ENCODE peak calls at places on chromosomes 3 and 15, in nine cellular contexts. One of them, this sample, is unnamed.

GRCh38 chr3:193572426-193572908 is 17.8 kb upstream of the ATP13A4 start:
- DNase-seq in GM12891: no peak
- DNase-seq in ovary: peak; percentile 59
- DNase-seq in thyroid gland: peak; percentile 66
- DNase-seq in spleen: no peak
- DNase-seq in stomach: peak; percentile 62
- DNase-seq in tibial nerve: no peak
- DNase-seq in NB4: peak; percentile 68
- DNase-seq in A549: peak; percentile 73
- DNase-seq in this sample: peak; percentile 31

GRCh38 chr3:13141991-13142412 is 68.8 kb upstream of the IQSEC1 start:
- DNase-seq in ovary: no peak
- DNase-seq in spleen: peak; percentile 67
- DNase-seq in NB4: peak; percentile 64
- DNase-seq in A549: no peak
- DNase-seq in stomach: no peak
- DNase-seq in thyroid gland: no peak
- DNase-seq in tibial nerve: no peak
- DNase-seq in GM12891: no peak
- DNase-seq in this sample: peak; percentile 67

GRCh38 chr3:64221564-64222257 is 3.6 kb downstream of the PRICKLE2 start:
- DNase-seq in A549: no peak
- DNase-seq in ovary: no peak
- DNase-seq in spleen: no peak
- DNase-seq in tibial nerve: no peak
- DNase-seq in stomach: no peak
- DNase-seq in GM12891: no peak
- DNase-seq in thyroid gland: no peak
- DNase-seq in NB4: no peak
- DNase-seq in this sample: no peak

GRCh38 chr3:53628546-53629395 is 134.4 kb downstream of the CACNA1D start:
- DNase-seq in stomach: peak; percentile 23
- DNase-seq in GM12891: no peak
- DNase-seq in tibial nerve: no peak
- DNase-seq in thyroid gland: peak; percentile 36
- DNase-seq in ovary: no peak
- DNase-seq in NB4: no peak
- DNase-seq in A549: no peak
- DNase-seq in spleen: no peak
- DNase-seq in this sample: no peak

GRCh38 chr15:92801412-92801773 is 98.7 kb upstream of the CHD2 start:
- DNase-seq in GM12891: no peak
- DNase-seq in NB4: no peak
- DNase-seq in tibial nerve: no peak
- DNase-seq in A549: peak; percentile 87
- DNase-seq in thyroid gland: no peak
- DNase-seq in spleen: peak; percentile 64
- DNase-seq in stomach: no peak
- DNase-seq in ovary: no peak
- DNase-seq in this sample: no peak

GRCh38 chr15:26682765-26683164 is 90.1 kb downstream of the GABRB3 start:
- DNase-seq in spleen: no peak
- DNase-seq in NB4: no peak
- DNase-seq in GM12891: no peak
- DNase-seq in ovary: no peak
- DNase-seq in thyroid gland: no peak
- DNase-seq in A549: no peak
- DNase-seq in stomach: no peak
- DNase-seq in tibial nerve: no peak
- DNase-seq in this sample: no peak

GRCh38 chr3:10242182-10243065 is 5.8 kb upstream of the TATDN2 start:
- DNase-seq in tibial nerve: no peak
- DNase-seq in NB4: peak; percentile 95
- DNase-seq in GM12891: no peak
- DNase-seq in ovary: no peak
- DNase-seq in A549: no peak
- DNase-seq in stomach: no peak
- DNase-seq in thyroid gland: no peak
- DNase-seq in spleen: no peak
- DNase-seq in this sample: no peak

GRCh38 chr3:177196473-177197040 is 725 bp downstream of the TBL1XR1 start:
- DNase-seq in tibial nerve: no peak
- DNase-seq in stomach: peak; percentile 35
- DNase-seq in thyroid gland: peak; percentile 60
- DNase-seq in A549: peak; percentile 52
- DNase-seq in ovary: peak; percentile 54
- DNase-seq in NB4: peak; percentile 68
- DNase-seq in spleen: peak; percentile 82
- DNase-seq in GM12891: no peak
- DNase-seq in this sample: peak; percentile 70

DNA sequence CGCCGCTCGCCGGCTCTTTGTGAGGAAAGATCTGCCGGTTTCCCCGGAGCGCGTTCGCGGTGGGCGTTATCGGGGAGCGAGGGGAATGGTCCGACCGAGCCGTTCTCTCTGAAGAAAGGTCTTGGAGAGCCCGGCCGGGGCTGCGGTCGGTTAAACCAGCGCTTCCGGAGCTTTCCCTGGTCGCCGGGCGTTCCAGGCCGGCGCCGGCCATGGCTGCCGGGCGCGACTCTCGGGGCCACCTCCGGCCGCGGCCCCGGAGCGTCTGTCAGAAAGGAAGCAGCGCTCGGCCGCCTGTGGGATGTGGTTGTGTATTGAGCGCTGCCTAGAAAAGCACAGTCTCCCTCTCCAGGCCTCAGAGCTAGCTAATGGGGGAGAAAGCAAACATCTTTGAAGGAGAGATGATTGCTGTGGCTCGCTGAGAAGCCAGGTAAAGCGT is 731 bp downstream of the FYTTD1 start:
- DNase-seq in spleen: peak; percentile 94
- DNase-seq in GM12891: peak; percentile 53
- DNase-seq in NB4: peak; percentile 81
- DNase-seq in stomach: peak; percentile 72
- DNase-seq in thyroid gland: peak; percentile 70
- DNase-seq in tibial nerve: peak; percentile 41
- DNase-seq in A549: peak; percentile 55
- DNase-seq in ovary: peak; percentile 58
- DNase-seq in this sample: peak; percentile 52
- TF ChIP-seq POLR2A in spleen: peak; percentile 37
- TF ChIP-seq POLR2A in GM12891: peak; percentile 18
- TF ChIP-seq POLR2A in NB4: no peak
- TF ChIP-seq POLR2A in stomach: no peak
- TF ChIP-seq POLR2A in thyroid gland: no peak
- TF ChIP-seq POLR2A in tibial nerve: no peak
- TF ChIP-seq POLR2A in A549: no peak
- TF ChIP-seq POLR2A in ovary: no peak
- TF ChIP-seq POLR2A in this sample: no peak

DNA sequence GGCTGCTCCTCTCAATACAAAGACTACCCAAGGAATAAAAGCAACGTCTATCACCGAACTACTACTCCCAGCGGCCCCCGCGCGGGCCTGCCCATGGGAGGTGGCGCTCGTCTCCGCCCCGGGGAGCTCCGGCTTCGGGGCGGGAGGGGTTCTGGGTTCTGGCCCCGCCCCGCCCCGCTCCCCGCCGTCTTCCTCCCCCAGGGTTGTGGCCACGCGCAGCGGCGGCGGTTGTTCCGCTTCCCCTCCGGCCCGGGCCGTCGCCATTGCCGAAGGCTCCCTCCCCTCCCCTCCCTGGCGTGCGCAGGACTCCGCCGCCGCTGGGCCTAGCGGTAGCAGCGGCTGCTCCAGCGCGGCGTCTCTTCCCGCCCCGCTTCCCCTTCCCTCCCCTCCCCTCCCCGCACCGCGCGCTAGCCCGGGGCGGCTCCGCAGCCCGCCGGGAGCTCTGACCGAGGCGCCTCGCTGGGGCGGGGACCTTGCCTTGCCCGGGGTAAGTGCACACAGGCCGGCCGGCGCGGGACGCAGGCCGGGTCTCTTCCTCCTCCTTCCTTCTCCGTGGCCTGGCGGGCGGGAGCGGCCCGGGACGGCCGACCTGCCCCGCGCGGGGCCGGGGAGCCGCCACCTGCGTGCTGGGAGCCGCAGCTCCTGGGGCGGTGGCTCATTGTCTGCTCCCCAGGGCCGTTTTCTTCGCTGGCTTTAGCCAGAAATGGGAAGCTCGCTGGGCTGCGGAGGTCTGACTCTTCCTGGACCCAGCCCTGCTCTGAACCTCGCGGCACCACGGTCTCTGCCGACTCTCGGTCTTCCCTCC is at the start of gene PAK2:
- DNase-seq in tibial nerve: peak; percentile 84
- DNase-seq in stomach: peak; percentile 94
- DNase-seq in GM12891: peak; percentile 77
- DNase-seq in thyroid gland: peak; percentile 89
- DNase-seq in NB4: peak; percentile 96
- DNase-seq in spleen: peak; percentile 99
- DNase-seq in A549: peak; percentile 85
- DNase-seq in ovary: peak; percentile 91
- DNase-seq in this sample: peak; percentile 88
- TF ChIP-seq POLR2A in tibial nerve: peak; percentile 60
- TF ChIP-seq POLR2A in stomach: no peak
- TF ChIP-seq POLR2A in GM12891: no peak
- TF ChIP-seq POLR2A in thyroid gland: no peak
- TF ChIP-seq POLR2A in NB4: peak; percentile 45
- TF ChIP-seq POLR2A in spleen: no peak
- TF ChIP-seq POLR2A in A549: peak; percentile 78
- TF ChIP-seq POLR2A in ovary: peak; percentile 46
- TF ChIP-seq POLR2A in this sample: peak; percentile 90

GRCh38 chr3:184196536-184196935 is 10.5 kb downstream of the ABCF3 start:
- DNase-seq in thyroid gland: no peak
- DNase-seq in tibial nerve: no peak
- DNase-seq in stomach: no peak
- DNase-seq in NB4: no peak
- DNase-seq in ovary: peak; percentile 48
- DNase-seq in GM12891: no peak
- DNase-seq in spleen: no peak
- DNase-seq in A549: no peak
- DNase-seq in this sample: no peak

GRCh38 chr3:184203526-184203925 is 17.5 kb downstream of the ABCF3 start:
- DNase-seq in GM12891: no peak
- DNase-seq in stomach: no peak
- DNase-seq in thyroid gland: no peak
- DNase-seq in tibial nerve: no peak
- DNase-seq in NB4: no peak
- DNase-seq in spleen: no peak
- DNase-seq in ovary: no peak
- DNase-seq in A549: no peak
- DNase-seq in this sample: no peak

GRCh38 chr3:184193991-184194539 is 8.1 kb downstream of the ABCF3 start:
- DNase-seq in ovary: no peak
- DNase-seq in GM12891: no peak
- DNase-seq in tibial nerve: no peak
- DNase-seq in spleen: no peak
- DNase-seq in A549: no peak
- DNase-seq in NB4: no peak
- DNase-seq in thyroid gland: no peak
- DNase-seq in stomach: no peak
- DNase-seq in this sample: no peak

GRCh38 chr3:184200825-184201224 is 14.8 kb downstream of the ABCF3 start:
- DNase-seq in tibial nerve: no peak
- DNase-seq in stomach: no peak
- DNase-seq in thyroid gland: no peak
- DNase-seq in NB4: no peak
- DNase-seq in A549: no peak
- DNase-seq in ovary: no peak
- DNase-seq in spleen: no peak
- DNase-seq in GM12891: no peak
- DNase-seq in this sample: no peak

GRCh38 chr3:184198509-184198908 is 12.5 kb downstream of the ABCF3 start:
- DNase-seq in tibial nerve: no peak
- DNase-seq in stomach: no peak
- DNase-seq in GM12891: no peak
- DNase-seq in A549: no peak
- DNase-seq in ovary: no peak
- DNase-seq in NB4: no peak
- DNase-seq in thyroid gland: no peak
- DNase-seq in spleen: no peak
- DNase-seq in this sample: no peak
- TF ChIP-seq POLR2A in tibial nerve: no peak
- TF ChIP-seq POLR2A in stomach: no peak
- TF ChIP-seq POLR2A in GM12891: no peak
- TF ChIP-seq POLR2A in A549: no peak
- TF ChIP-seq POLR2A in ovary: no peak
- TF ChIP-seq POLR2A in NB4: no peak
- TF ChIP-seq POLR2A in thyroid gland: no peak
- TF ChIP-seq POLR2A in spleen: no peak
- TF ChIP-seq POLR2A in this sample: no peak

GRCh38 chr3:11605398-11605797 is 38.3 kb downstream of the VGLL4 start:
- DNase-seq in GM12891: no peak
- DNase-seq in thyroid gland: no peak
- DNase-seq in spleen: no peak
- DNase-seq in tibial nerve: no peak
- DNase-seq in stomach: no peak
- DNase-seq in A549: no peak
- DNase-seq in ovary: no peak
- DNase-seq in NB4: no peak
- DNase-seq in this sample: no peak

GRCh38 chr3:11602886-11603285 is 40.8 kb downstream of the VGLL4 start:
- DNase-seq in A549: no peak
- DNase-seq in thyroid gland: no peak
- DNase-seq in GM12891: no peak
- DNase-seq in spleen: no peak
- DNase-seq in NB4: no peak
- DNase-seq in tibial nerve: no peak
- DNase-seq in ovary: no peak
- DNase-seq in stomach: no peak
- DNase-seq in this sample: no peak

GRCh38 chr3:11602441-11602840 is 41.3 kb downstream of the VGLL4 start:
- DNase-seq in tibial nerve: no peak
- DNase-seq in NB4: no peak
- DNase-seq in ovary: no peak
- DNase-seq in GM12891: no peak
- DNase-seq in thyroid gland: no peak
- DNase-seq in A549: no peak
- DNase-seq in stomach: no peak
- DNase-seq in spleen: no peak
- DNase-seq in this sample: no peak

GRCh38 chr3:11603628-11604027 is 40.1 kb downstream of the VGLL4 start:
- DNase-seq in NB4: peak; percentile 11
- DNase-seq in tibial nerve: peak; percentile 33
- DNase-seq in ovary: peak; percentile 78
- DNase-seq in stomach: no peak
- DNase-seq in A549: peak; percentile 25
- DNase-seq in thyroid gland: no peak
- DNase-seq in spleen: no peak
- DNase-seq in GM12891: no peak
- DNase-seq in this sample: no peak

DNA sequence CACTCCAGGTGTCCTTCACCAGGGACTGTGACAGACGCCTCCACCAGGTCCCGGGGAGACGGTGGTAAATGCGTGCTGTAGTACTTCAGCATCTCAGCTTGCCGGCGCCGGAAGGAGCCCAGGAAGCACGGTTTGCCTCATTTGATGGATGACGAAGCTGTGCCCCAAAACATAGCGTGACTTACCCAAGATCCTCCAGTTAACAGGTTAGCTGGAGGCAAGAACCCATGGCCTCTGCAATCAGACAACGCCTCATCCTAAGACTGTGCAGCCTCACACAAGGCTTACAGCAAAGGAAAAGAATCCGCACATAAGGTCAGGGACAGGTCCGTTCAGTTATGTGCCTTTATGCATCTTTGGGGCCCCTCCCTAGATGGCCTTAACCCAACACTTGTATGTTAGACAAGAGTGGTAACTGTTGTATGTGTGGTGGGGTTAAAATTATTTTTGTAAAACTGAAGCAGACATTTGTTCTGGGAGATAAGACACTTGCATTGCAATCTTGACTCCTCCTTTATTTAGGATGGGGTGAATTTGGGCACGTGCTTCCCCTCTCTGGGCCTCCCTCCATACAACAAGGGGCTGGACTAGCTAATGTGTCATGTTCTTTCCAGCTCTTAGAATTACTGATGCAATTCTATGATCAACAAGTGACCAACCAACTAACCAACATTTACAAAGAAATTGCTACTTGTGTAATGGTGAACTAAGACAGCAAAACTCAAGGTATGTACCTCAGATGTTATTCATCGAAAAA is 39.4 kb downstream of the VGLL4 start:
- DNase-seq in ovary: peak; percentile 77
- DNase-seq in A549: no peak
- DNase-seq in spleen: no peak
- DNase-seq in tibial nerve: no peak
- DNase-seq in stomach: no peak
- DNase-seq in GM12891: no peak
- DNase-seq in thyroid gland: no peak
- DNase-seq in NB4: peak; percentile 11
- DNase-seq in this sample: no peak
- TF ChIP-seq POLR2A in ovary: no peak
- TF ChIP-seq POLR2A in A549: no peak
- TF ChIP-seq POLR2A in spleen: no peak
- TF ChIP-seq POLR2A in tibial nerve: peak; percentile 13
- TF ChIP-seq POLR2A in stomach: no peak
- TF ChIP-seq POLR2A in GM12891: no peak
- TF ChIP-seq POLR2A in thyroid gland: no peak
- TF ChIP-seq POLR2A in NB4: no peak
- TF ChIP-seq POLR2A in this sample: no peak